ENCODE peak calls at places on chromosomes 7 and 10, in seven cellular contexts. H is heart left ventricle; C is body of pancreas; L is CD8-positive, alpha-beta T cell; R is A549; T is sigmoid colon; O is mesendoderm. S is an unnamed sample.

GRCh38 chr7:127342596-127342995 is 49.9 kb downstream of the ZNF800 start:
- DNase-seq in H (no peak), C (no peak), L (no peak), R (no peak), T (no peak), O (no peak), S (no peak)

GRCh38 chr7:39644170-39644569 is 20.8 kb downstream of the RALA start:
- DNase-seq in H (no peak), C (no peak), L (no peak), R (no peak), T (no peak), O (peak), S (no peak)

GRCh38 chr7:55052081-55052480 is 33.3 kb downstream of the EGFR start:
- DNase-seq in H (no peak), C (no peak), L (no peak), R (peak), T (no peak), O (no peak), S (no peak)

GRCh38 chr7:45089314-45089891 is 634 bp upstream of the NACAD start:
- DNase-seq in H (peak), C (peak), L (peak), R (peak), T (peak), O (peak), S (peak)

GRCh38 chr10:112250555-112250954 is 32.6 kb upstream of the TECTB start:
- DNase-seq in H (no peak), C (no peak), L (no peak), R (no peak), T (no peak), O (no peak), S (no peak)

GRCh38 chr10:97540669-97541500 is 31.7 kb upstream of the ANKRD2 start:
- DNase-seq in H (peak), C (no peak), L (no peak), R (no peak), T (peak), O (peak), S (no peak)

GRCh38 chr7:31890751-31891150 is 179.5 kb downstream of the PDE1C start:
- DNase-seq in H (no peak), C (no peak), L (no peak), R (no peak), T (no peak), O (no peak), S (no peak)

GRCh38 chr10:63718453-63718852 is 197.3 kb downstream of the REEP3 start:
- DNase-seq in H (no peak), C (no peak), L (no peak), R (no peak), T (no peak), O (no peak), S (no peak)

GRCh38 chr7:39042706-39043105 is 65.0 kb downstream of the POU6F2 start:
- DNase-seq in H (no peak), C (no peak), L (no peak), R (no peak), T (no peak), O (no peak), S (no peak)

GRCh38 chr7:157412021-157412443 is 75.2 kb downstream of the DNAJB6 start:
- DNase-seq in H (no peak), C (no peak), L (no peak), R (no peak), T (no peak), O (no peak), S (no peak)

GRCh38 chr7:89238156-89238555 is 442.6 kb upstream of the TEX47 start:
- DNase-seq in H (no peak), C (no peak), L (no peak), R (no peak), T (no peak), O (no peak), S (no peak)

GRCh38 chr10:55822096-55822495 is 539.0 kb downstream of the ZWINT start:
- DNase-seq in H (no peak), C (no peak), L (no peak), R (no peak), T (no peak), O (peak), S (no peak)

GRCh38 chr10:5757766-5758517 is 55.3 kb downstream of the GDI2 start:
- DNase-seq in H (no peak), C (no peak), L (no peak), R (no peak), T (no peak), O (no peak), S (no peak)

GRCh38 chr10:104824378-104825006 is 183.4 kb downstream of the SORCS3 start:
- DNase-seq in H (no peak), C (no peak), L (no peak), R (peak), T (no peak), O (peak), S (peak)

GRCh38 chr10:17113889-17114288 is 15.7 kb downstream of the CUBN start:
- DNase-seq in H (no peak), C (peak), L (no peak), R (no peak), T (peak), O (no peak), S (peak)

GRCh38 chr10:34236927-34237326 is 578.2 kb downstream of the PARD3 start:
- DNase-seq in H (no peak), C (no peak), L (no peak), R (no peak), T (no peak), O (no peak), S (no peak)

GRCh38 chr10:118166951-118167350 is 120.2 kb upstream of the RAB11FIP2 start:
- DNase-seq in H (no peak), C (no peak), L (no peak), R (no peak), T (no peak), O (no peak), S (no peak)

GRCh38 chr10:28790146-28790545 is 112.8 kb downstream of the BAMBI start:
- DNase-seq in H (no peak), C (no peak), L (no peak), R (no peak), T (no peak), O (no peak), S (no peak)

GRCh38 chr7:98286093-98286525 is 4.6 kb downstream of the BRI3 start:
- DNase-seq in H (peak), C (peak), L (no peak), R (peak), T (peak), O (peak), S (no peak)

GRCh38 chr7:29177963-29178612 is 16.5 kb upstream of the CHN2 start:
- DNase-seq in H (peak), C (no peak), L (no peak), R (no peak), T (peak), O (no peak), S (peak)

GRCh38 chr7:107890493-107890961 is 456 bp upstream of the DLD start:
- DNase-seq in H (no peak), C (no peak), L (no peak), R (no peak), T (no peak), O (no peak), S (no peak)

GRCh38 chr7:8765374-8765773 is 332.0 kb downstream of the NXPH1 start:
- DNase-seq in H (no peak), C (no peak), L (no peak), R (no peak), T (no peak), O (no peak), S (no peak)

GRCh38 chr7:148856035-148856881 is 27.8 kb downstream of the EZH2 start:
- DNase-seq in H (no peak), C (peak), L (peak), R (peak), T (no peak), O (peak), S (no peak)

GRCh38 chr7:70595741-70596574 is 536.0 kb upstream of the GALNT17 start:
- DNase-seq in H (no peak), C (no peak), L (no peak), R (no peak), T (no peak), O (peak), S (no peak)

GRCh38 chr10:132111871-132112341 is 46.2 kb downstream of the JAKMIP3 start:
- DNase-seq in H (peak), C (no peak), L (peak), R (no peak), T (peak), O (no peak), S (no peak)

GRCh38 chr7:1341361-1341675 is 108.6 kb downstream of the UNCX start:
- DNase-seq in H (peak), C (no peak), L (no peak), R (no peak), T (no peak), O (no peak), S (no peak)

GRCh38 chr7:151176401-151176800 is 8.9 kb upstream of the GBX1 start:
- DNase-seq in H (no peak), C (no peak), L (no peak), R (no peak), T (no peak), O (no peak), S (no peak)

GRCh38 chr7:98526059-98526458 is 91.0 kb upstream of the NPTX2 start:
- DNase-seq in H (no peak), C (no peak), L (no peak), R (no peak), T (peak), O (no peak), S (no peak)

DNA sequence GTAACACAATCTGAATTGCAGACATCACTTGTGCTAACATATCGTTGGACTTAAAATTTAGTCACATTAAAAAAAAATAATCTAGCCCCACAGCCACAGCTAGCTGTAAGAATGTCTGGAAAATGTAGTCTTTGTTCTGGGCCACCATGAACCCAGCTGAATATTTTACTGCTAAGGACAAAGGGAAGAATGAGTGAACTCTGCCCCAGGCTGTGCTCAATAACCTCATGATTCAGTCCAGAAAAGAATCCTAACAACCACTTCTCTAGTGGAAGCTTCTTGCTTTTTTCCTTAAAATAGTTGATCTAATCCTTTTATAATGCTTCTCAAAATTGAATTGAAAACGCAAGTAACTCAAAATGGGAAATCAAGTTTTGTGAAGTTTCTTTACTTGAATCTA is 25.6 kb upstream of the SOSTDC1 start:
- DNase-seq in H (no peak), C (no peak), L (no peak), R (no peak), T (no peak), O (no peak), S (no peak)
- H3K27ac ChIP-seq in H (no peak), C (no peak), L (no peak), R (no peak), T (no peak), O (no peak), S (no peak)

GRCh38 chr10:110268442-110268841 is 36.3 kb downstream of the SMNDC1 start:
- DNase-seq in H (peak), C (peak), L (no peak), R (no peak), T (no peak), O (no peak), S (no peak)
- H3K27ac ChIP-seq in H (peak), C (peak), L (no peak), R (no peak), T (peak), O (no peak), S (peak)

GRCh38 chr7:30472081-30472770 is 6.4 kb downstream of the NOD1 start:
- DNase-seq in H (no peak), C (no peak), L (peak), R (no peak), T (peak), O (no peak), S (no peak)

GRCh38 chr7:30471205-30471604 is 7.4 kb downstream of the NOD1 start:
- DNase-seq in H (peak), C (no peak), L (peak), R (no peak), T (peak), O (no peak), S (no peak)

GRCh38 chr7:30469303-30469702 is 9.3 kb downstream of the NOD1 start:
- DNase-seq in H (peak), C (peak), L (peak), R (peak), T (peak), O (peak), S (no peak)

GRCh38 chr7:30470163-30470770 is 8.3 kb downstream of the NOD1 start:
- DNase-seq in H (peak), C (peak), L (peak), R (peak), T (peak), O (no peak), S (no peak)

GRCh38 chr7:30470783-30471182 is 7.8 kb downstream of the NOD1 start:
- DNase-seq in H (peak), C (peak), L (peak), R (peak), T (peak), O (no peak), S (no peak)
- H3K27ac ChIP-seq in H (peak), C (peak), L (no peak), R (peak), T (peak), O (no peak), S (no peak)

DNA sequence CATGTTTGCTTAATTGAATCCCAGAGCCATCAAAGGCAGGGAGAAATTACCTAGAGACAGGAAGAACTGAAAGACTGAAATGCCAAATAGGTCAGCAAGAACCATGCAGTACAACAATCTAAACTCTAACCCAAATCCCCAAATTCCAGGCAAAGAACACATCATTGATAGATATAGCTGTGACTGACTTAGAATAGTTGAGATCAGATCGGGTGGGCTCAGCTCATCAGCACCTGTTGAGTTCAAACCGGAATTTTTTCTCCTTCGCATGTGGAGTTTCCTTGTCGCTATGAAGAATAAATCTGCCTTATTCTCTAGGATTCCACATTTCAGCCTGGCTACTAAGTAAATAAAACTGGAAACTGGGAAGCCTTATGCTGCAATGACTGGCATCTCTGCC is 1.4 kb downstream of the ANKMY2 start:
- DNase-seq in H (no peak), C (no peak), L (no peak), R (no peak), T (no peak), O (no peak), S (no peak)
- H3K27ac ChIP-seq in H (peak), C (peak), L (peak), R (peak), T (peak), O (no peak), S (no peak)

GRCh38 chr10:7610017-7610416 is 56.7 kb downstream of the ITIH5 start:
- DNase-seq in H (no peak), C (no peak), L (no peak), R (no peak), T (no peak), O (no peak), S (no peak)
- H3K27ac ChIP-seq in H (no peak), C (no peak), L (no peak), R (no peak), T (peak), O (no peak), S (no peak)

DNA sequence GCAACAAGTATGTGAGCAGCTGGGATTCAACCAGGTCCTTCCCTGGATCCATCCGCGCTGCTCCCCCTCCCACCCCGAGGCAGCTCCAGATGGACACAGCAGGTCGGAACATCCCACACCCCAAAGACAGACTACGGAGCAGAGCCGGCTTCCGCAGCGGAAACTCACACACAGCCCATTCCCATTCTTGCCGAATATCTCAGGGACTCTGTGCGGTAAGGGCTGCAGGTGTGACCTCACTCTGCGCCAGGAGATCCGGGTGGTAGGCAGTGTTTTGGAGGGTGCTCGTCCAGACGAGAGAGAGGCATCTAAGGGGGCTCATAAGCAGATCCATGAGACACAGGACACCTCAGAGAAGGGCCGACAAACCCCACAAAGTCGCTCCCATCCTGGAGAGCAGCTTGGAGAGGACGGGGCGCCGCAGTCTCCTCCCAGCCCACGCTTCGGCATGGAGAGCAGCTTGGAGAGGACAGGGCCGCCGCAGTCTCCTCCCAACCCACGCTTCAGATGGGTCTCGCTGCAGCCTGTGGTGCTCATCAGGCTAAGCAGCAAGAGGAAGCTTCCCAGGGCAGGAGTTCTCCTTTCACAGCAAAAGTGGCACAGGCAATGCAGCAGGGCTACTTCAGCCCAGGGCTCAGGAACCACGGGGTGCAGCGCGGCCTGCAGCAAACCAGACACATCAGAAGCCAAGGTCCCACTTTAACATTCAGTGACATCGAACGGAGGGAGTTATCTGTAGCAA is 179.9 kb downstream of the DIP2C start:
- DNase-seq in H (no peak), C (no peak), L (no peak), R (no peak), T (peak), O (no peak), S (no peak)
- H3K27ac ChIP-seq in H (peak), C (no peak), L (no peak), R (no peak), T (peak), O (no peak), S (peak)

DNA sequence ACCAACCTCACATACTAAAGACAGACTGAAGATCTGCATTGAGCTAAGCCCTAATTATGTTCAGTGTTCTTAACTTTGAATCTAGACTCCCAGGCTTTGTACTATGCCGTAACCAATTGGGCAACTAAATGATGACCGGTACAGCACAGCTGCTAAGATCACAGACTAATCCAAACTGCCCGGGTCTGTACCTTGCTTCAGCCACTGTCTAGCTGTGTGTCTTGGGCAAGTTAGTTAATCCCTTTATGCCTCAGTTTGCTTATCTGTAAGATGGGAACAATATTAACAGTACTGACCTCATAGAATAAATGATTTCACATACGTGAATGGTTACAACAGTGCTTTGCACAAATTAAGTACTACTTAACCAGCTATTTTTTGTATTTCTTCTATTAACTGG is 205.8 kb upstream of the NFE2L3 start:
- DNase-seq in H (no peak), C (peak), L (no peak), R (no peak), T (no peak), O (no peak), S (no peak)
- H3K27ac ChIP-seq in H (no peak), C (peak), L (no peak), R (no peak), T (no peak), O (no peak), S (no peak)

DNA sequence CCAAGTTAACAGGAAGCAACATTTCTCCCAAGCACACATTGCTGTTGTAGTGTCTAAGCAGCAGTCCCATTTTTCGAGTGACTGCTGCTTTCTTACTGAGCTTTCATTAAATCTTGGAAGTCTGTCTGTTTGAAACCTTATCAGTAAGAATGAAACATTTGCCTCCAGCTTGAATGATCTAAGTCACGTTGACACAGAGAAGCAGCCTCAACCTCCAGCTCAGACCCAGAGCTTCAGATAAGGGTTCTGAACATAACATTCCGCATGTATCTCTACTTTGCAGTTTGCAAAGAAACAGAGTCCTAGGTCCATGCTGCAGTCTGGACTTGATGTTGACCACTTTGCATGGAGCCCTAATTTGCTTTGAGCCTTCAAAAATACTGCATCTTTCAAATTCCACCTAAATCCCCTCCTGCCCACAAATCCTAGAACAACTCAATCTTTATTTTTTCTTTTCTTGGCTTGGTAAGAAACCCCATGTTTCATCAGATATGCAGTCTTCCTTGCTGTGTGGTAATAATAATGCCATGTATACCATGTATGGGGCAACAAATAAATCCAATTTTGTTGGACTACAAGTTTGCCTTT is 698.7 kb upstream of the IGFBP3 start:
- DNase-seq in H (no peak), C (no peak), L (no peak), R (no peak), T (no peak), O (no peak), S (no peak)
- H3K27ac ChIP-seq in H (no peak), C (no peak), L (no peak), R (no peak), T (no peak), O (no peak), S (no peak)

DNA sequence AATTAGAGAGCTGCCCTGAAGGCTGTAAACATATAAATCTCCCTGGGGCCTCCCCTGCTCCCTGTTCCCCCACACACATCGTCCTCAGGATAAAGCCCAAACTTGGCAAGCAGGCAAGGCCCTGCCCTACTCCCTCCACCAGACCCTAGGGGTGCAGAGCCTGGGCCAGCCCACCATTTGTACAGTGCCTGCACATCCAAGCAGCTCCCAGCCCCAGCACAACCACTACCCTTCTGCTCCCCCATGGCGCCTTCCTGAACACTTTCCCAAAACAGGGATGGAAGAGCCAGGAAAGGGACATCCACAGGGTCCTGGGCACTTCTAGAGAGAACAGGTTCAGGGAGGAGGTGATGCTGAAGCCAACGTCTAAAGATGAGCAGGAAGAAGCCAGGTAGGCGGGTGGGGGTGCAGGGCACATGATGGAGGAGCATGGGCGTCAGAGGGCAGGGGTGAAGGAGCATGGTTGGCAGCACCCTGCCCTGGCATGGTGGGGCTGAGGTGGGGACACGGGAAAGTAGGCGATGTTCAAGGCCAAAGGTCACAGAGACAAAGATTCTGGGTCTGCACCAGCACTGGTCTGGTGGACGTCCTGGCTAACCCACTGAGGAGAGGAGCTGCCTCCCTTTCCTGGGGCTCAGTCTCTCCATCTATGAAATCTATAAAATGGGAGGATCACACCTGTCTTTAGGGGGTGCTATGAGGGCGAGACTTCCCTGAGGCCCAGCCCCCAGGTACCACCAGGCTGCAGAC is 140.6 kb downstream of the ARHGAP22 start:
- DNase-seq in H (no peak), C (peak), L (peak), R (no peak), T (no peak), O (no peak), S (no peak)
- H3K27ac ChIP-seq in H (peak), C (no peak), L (no peak), R (no peak), T (no peak), O (no peak), S (no peak)